ENCODE peak calls at places on chromosomes 16 and 17, in seven cellular contexts. E, T, U, S, Y, K and A are unnamed samples.

GRCh38 chr16:84022641-84023040 is 20.0 kb downstream of the SLC38A8 start:
- DNase-seq in E (no peak), T (no peak), U (no peak), S (no peak), Y (peak; percentile 45), K (no peak), A (no peak)

GRCh38 chr16:75589301-75589700 is 23.1 kb downstream of the GABARAPL2 start:
- DNase-seq in E (no peak), T (no peak), U (no peak), S (no peak), Y (no peak), K (no peak), A (no peak)

GRCh38 chr16:10252155-10252554 is 69.9 kb upstream of the GRIN2A start:
- DNase-seq in E (no peak), T (no peak), U (no peak), S (no peak), Y (no peak), K (no peak), A (no peak)

GRCh38 chr17:77693776-77694175 is 264.7 kb upstream of the TNRC6C start:
- DNase-seq in E (no peak), T (no peak), U (no peak), S (no peak), Y (no peak), K (no peak), A (no peak)

GRCh38 chr17:41480136-41480535 is 815 bp downstream of the KRT35 start:
- DNase-seq in E (no peak), T (no peak), U (no peak), S (no peak), Y (no peak), K (no peak), A (no peak)

GRCh38 chr16:3058173-3059030 is 7.0 kb upstream of the IL32 start:
- DNase-seq in E (peak; percentile 37), T (peak; percentile 57), U (peak; percentile 78), S (no peak), Y (peak; percentile 93), K (peak; percentile 54), A (peak; percentile 73)

GRCh38 chr16:57591086-57591869 is 37.2 kb upstream of the ADGRG1 start:
- DNase-seq in E (peak; percentile 81), T (peak; percentile 68), U (peak; percentile 75), S (peak; percentile 69), Y (peak; percentile 81), K (peak; percentile 54), A (peak; percentile 53)

GRCh38 chr17:64682261-64683181 is 20.4 kb upstream of the SMURF2 start:
- DNase-seq in E (no peak), T (no peak), U (no peak), S (peak; percentile 43), Y (no peak), K (no peak), A (no peak)

GRCh38 chr17:13182854-13183253 is 165.0 kb upstream of the ELAC2 start:
- DNase-seq in E (no peak), T (no peak), U (peak; percentile 21), S (no peak), Y (peak; percentile 32), K (no peak), A (no peak)

GRCh38 chr16:58499092-58499511 is 841 bp upstream of the NDRG4 start:
- DNase-seq in E (no peak), T (peak; percentile 23), U (no peak), S (no peak), Y (no peak), K (no peak), A (no peak)

GRCh38 chr17:78239489-78239931 is 8.1 kb downstream of the TMEM235 start:
- DNase-seq in E (no peak), T (no peak), U (no peak), S (no peak), Y (peak; percentile 59), K (no peak), A (no peak)

GRCh38 chr16:14284930-14285541 is 213.9 kb downstream of the MRTFB start:
- DNase-seq in E (peak; percentile 48), T (no peak), U (no peak), S (peak; percentile 74), Y (peak; percentile 61), K (peak; percentile 81), A (no peak)

GRCh38 chr16:6165330-6165984 is 1067.9 kb upstream of the EEF2KMT start:
- DNase-seq in E (no peak), T (no peak), U (no peak), S (no peak), Y (peak; percentile 4), K (peak; percentile 41), A (no peak)

GRCh38 chr17:4586043-4586442 is 1.7 kb downstream of the SMTNL2 start:
- DNase-seq in E (no peak), T (no peak), U (no peak), S (no peak), Y (no peak), K (no peak), A (no peak)

GRCh38 chr16:69934044-69934443 is 17.1 kb upstream of the CLEC18A start:
- DNase-seq in E (no peak), T (peak; percentile 21), U (no peak), S (no peak), Y (no peak), K (no peak), A (peak; percentile 5)

GRCh38 chr16:49637511-49637910 is 218.4 kb downstream of the ZNF423 start:
- DNase-seq in E (no peak), T (no peak), U (no peak), S (no peak), Y (no peak), K (no peak), A (no peak)

GRCh38 chr17:79944251-79944812 is 91.3 kb downstream of the TBC1D16 start:
- DNase-seq in E (no peak), T (peak; percentile 37), U (no peak), S (no peak), Y (peak; percentile 56), K (no peak), A (no peak)

GRCh38 chr16:72978212-72978611 is 69.7 kb downstream of the ZFHX3 start:
- DNase-seq in E (no peak), T (no peak), U (no peak), S (no peak), Y (no peak), K (no peak), A (no peak)

GRCh38 chr16:29974291-29975133 is 844 bp downstream of the TAOK2 start:
- DNase-seq in E (peak; percentile 17), T (peak; percentile 52), U (no peak), S (no peak), Y (peak; percentile 90), K (no peak), A (no peak)

GRCh38 chr17:45222994-45223540 is 1.4 kb downstream of the FMNL1 start:
- DNase-seq in E (no peak), T (no peak), U (peak; percentile 41), S (no peak), Y (no peak), K (peak; percentile 20), A (no peak)

GRCh38 chr16:12094537-12095265 is 118.2 kb downstream of the SNX29 start:
- DNase-seq in E (no peak), T (peak; percentile 21), U (no peak), S (no peak), Y (no peak), K (no peak), A (no peak)

GRCh38 chr16:83248735-83249469 is 558.9 kb upstream of the HSBP1 start:
- DNase-seq in E (no peak), T (no peak), U (no peak), S (no peak), Y (no peak), K (no peak), A (no peak)

GRCh38 chr17:65181237-65182061 is 44.3 kb downstream of the RGS9 start:
- DNase-seq in E (no peak), T (no peak), U (no peak), S (no peak), Y (no peak), K (peak; percentile 57), A (no peak)

GRCh38 chr17:56481654-56482053 is 111.8 kb upstream of the NOG start:
- DNase-seq in E (no peak), T (no peak), U (no peak), S (no peak), Y (no peak), K (no peak), A (no peak)

GRCh38 chr17:30476726-30477082 is 504 bp upstream of the GOSR1 start:
- DNase-seq in E (no peak), T (no peak), U (no peak), S (no peak), Y (no peak), K (no peak), A (no peak)

GRCh38 chr17:82228842-82229685 is at the start of gene SLC16A3:
- DNase-seq in E (peak; percentile 75), T (no peak), U (peak; percentile 65), S (peak; percentile 51), Y (peak; percentile 95), K (peak; percentile 46), A (peak; percentile 70)

GRCh38 chr17:77382356-77382911 is 241.7 kb downstream of the SEC14L1 start:
- DNase-seq in E (no peak), T (peak; percentile 58), U (no peak), S (no peak), Y (peak; percentile 85), K (no peak), A (no peak)

GRCh38 chr17:35089846-35090193 is 26.3 kb upstream of the RFFL start:
- DNase-seq in E (peak; percentile 31), T (no peak), U (no peak), S (no peak), Y (peak; percentile 57), K (no peak), A (no peak)

GRCh38 chr16:13961099-13961811 is 41.3 kb downstream of the ERCC4 start:
- DNase-seq in E (no peak), T (no peak), U (no peak), S (no peak), Y (no peak), K (no peak), A (no peak)

GRCh38 chr17:13704333-13704732 is 102.6 kb upstream of the HS3ST3A1 start:
- DNase-seq in E (no peak), T (no peak), U (no peak), S (no peak), Y (no peak), K (no peak), A (no peak)

GRCh38 chr16:26598061-26598460 is 468.7 kb upstream of the C16orf82 start:
- DNase-seq in E (no peak), T (no peak), U (no peak), S (no peak), Y (no peak), K (no peak), A (no peak)

GRCh38 chr16:17777461-17777863 is 306.7 kb upstream of the XYLT1 start:
- DNase-seq in E (no peak), T (no peak), U (no peak), S (peak; percentile 33), Y (no peak), K (no peak), A (no peak)

GRCh38 chr17:16013943-16014407 is 14.4 kb downstream of the TTC19 start:
- DNase-seq in E (peak; percentile 72), T (no peak), U (no peak), S (no peak), Y (peak; percentile 43), K (no peak), A (no peak)

GRCh38 chr17:81927145-81927652 is 336 bp downstream of the MAFG start:
- DNase-seq in E (no peak), T (no peak), U (no peak), S (no peak), Y (no peak), K (no peak), A (no peak)

GRCh38 chr17:538096-538973 is 176.3 kb downstream of the VPS53 start:
- DNase-seq in E (no peak), T (no peak), U (no peak), S (no peak), Y (no peak), K (no peak), A (no peak)

GRCh38 chr16:2046889-2047329 is 725 bp downstream of the NTHL1 start:
- DNase-seq in E (no peak), T (no peak), U (no peak), S (no peak), Y (no peak), K (no peak), A (no peak)

GRCh38 chr16:3878610-3879009 is 1.9 kb downstream of the CREBBP start:
- DNase-seq in E (no peak), T (no peak), U (no peak), S (no peak), Y (no peak), K (no peak), A (no peak)